ENCODE peak calls at places on chromosomes 4 and X, in four cellular contexts. Y is suprapubic skin, L is adrenal gland, S is uterus. C is an unnamed sample.

GRCh38 chrX:56728752-56729151 is 291 bp upstream of the NBDY start:
- DNase-seq in Y (no peak), L (peak; percentile 27), S (peak; percentile 29), C (no peak)

GRCh38 chrX:70062076-70062475 is at the start of gene OTUD6A:
- DNase-seq in Y (no peak), L (no peak), S (no peak), C (no peak)

GRCh38 chr4:126526335-126526734 is 1106.4 kb upstream of the INTU start:
- DNase-seq in L (no peak), Y (no peak), S (no peak), C (no peak)

GRCh38 chr4:109419679-109420078 is 13.9 kb upstream of the SEC24B start:
- DNase-seq in S (no peak), Y (no peak), L (no peak), C (no peak)

GRCh38 chr4:119005888-119006287 is 117.2 kb downstream of the SYNPO2 start:
- DNase-seq in L (no peak), S (no peak), Y (no peak), C (no peak)

GRCh38 chrX:23634181-23634580 is 33.1 kb upstream of the PRDX4 start:
- DNase-seq in Y (no peak), L (no peak), S (no peak), C (no peak)

GRCh38 chr4:124111922-124112321 is 600.6 kb downstream of the ANKRD50 start:
- DNase-seq in L (no peak), S (no peak), Y (no peak), C (no peak)

GRCh38 chr4:15918484-15919129 is 19.9 kb downstream of the FGFBP1 start:
- DNase-seq in L (no peak), Y (no peak), S (no peak), C (no peak)

GRCh38 chrX:69396916-69397315 is 107.2 kb upstream of the NALF2 start:
- DNase-seq in S (no peak), Y (no peak), L (no peak), C (no peak)

GRCh38 chr4:66486068-66486467 is 815.8 kb upstream of the EPHA5 start:
- DNase-seq in Y (no peak), S (no peak), L (no peak), C (no peak)

GRCh38 chrX:72201836-72202536 is 20.4 kb downstream of the PIN4 start:
- DNase-seq in L (no peak), Y (no peak), S (no peak), C (no peak)

GRCh38 chr4:10116625-10117423 is at the start of gene WDR1:
- DNase-seq in S (peak; percentile 96), Y (peak; percentile 97), L (peak; percentile 97), C (peak; percentile 77)
- TF ChIP-seq POLR2A in S (peak; percentile 98), Y (peak; percentile 83), L (peak; percentile 94), C (peak; percentile 80)

GRCh38 chr4:76495166-76495565 is 60.1 kb downstream of the SHROOM3 start:
- DNase-seq in L (no peak), S (no peak), Y (no peak), C (no peak)
- TF ChIP-seq POLR2A in L (no peak), S (no peak), Y (no peak), C (no peak)

GRCh38 chr4:127870688-127871087 is 10.0 kb upstream of the PLK4 start:
- DNase-seq in S (no peak), L (peak; percentile 70), Y (no peak), C (peak; percentile 5)

DNA sequence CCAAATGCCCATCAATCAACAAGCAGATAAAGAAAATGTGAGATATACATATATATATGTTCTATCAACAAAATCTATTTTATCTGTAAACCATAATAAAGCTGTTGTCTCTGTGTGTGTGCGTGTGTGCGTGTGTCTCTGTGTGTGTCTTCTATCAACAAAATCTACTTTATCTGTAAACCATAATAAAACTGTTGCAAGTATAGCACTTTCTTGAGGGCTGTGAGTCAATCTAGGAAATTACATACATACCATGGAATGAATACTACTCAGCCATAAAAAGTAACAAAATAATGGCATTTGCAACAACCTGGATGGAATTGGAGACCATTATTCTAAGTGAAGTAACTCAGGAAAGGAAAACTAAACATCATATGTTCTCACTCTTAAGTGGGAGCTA is 12.5 kb upstream of the PLK4 start:
- DNase-seq in S (no peak), L (no peak), Y (no peak), C (no peak)
- TF ChIP-seq POLR2A in S (no peak), L (no peak), Y (no peak), C (no peak)

GRCh38 chrX:119468930-119469635 is 839 bp downstream of the SLC25A5 start:
- DNase-seq in L (peak; percentile 87), S (peak; percentile 82), Y (peak; percentile 85), C (peak; percentile 51)
- TF ChIP-seq POLR2A in L (no peak), S (peak; percentile 35), Y (no peak), C (peak; percentile 34)

GRCh38 chr4:113960684-113961321 is 18.6 kb downstream of the ARSJ start:
- DNase-seq in Y (no peak), S (no peak), L (no peak), C (no peak)

GRCh38 chr4:113955948-113956347 is 23.5 kb downstream of the ARSJ start:
- DNase-seq in Y (no peak), S (no peak), L (no peak), C (no peak)

GRCh38 chr4:113961322-113961698 is 18.1 kb downstream of the ARSJ start:
- DNase-seq in L (no peak), S (no peak), Y (no peak), C (no peak)

GRCh38 chr4:113957961-113958360 is 21.5 kb downstream of the ARSJ start:
- DNase-seq in L (no peak), S (no peak), Y (no peak), C (no peak)

GRCh38 chr4:113958766-113959540 is 20.5 kb downstream of the ARSJ start:
- DNase-seq in L (no peak), Y (no peak), S (no peak), C (no peak)
- TF ChIP-seq POLR2A in L (no peak), Y (no peak), S (no peak), C (no peak)

GRCh38 chr4:183349673-183350072 is 27.4 kb upstream of the CLDN24 start:
- DNase-seq in S (no peak), Y (no peak), L (no peak), C (no peak)
- TF ChIP-seq POLR2A in S (no peak), Y (no peak), L (no peak), C (no peak)

DNA sequence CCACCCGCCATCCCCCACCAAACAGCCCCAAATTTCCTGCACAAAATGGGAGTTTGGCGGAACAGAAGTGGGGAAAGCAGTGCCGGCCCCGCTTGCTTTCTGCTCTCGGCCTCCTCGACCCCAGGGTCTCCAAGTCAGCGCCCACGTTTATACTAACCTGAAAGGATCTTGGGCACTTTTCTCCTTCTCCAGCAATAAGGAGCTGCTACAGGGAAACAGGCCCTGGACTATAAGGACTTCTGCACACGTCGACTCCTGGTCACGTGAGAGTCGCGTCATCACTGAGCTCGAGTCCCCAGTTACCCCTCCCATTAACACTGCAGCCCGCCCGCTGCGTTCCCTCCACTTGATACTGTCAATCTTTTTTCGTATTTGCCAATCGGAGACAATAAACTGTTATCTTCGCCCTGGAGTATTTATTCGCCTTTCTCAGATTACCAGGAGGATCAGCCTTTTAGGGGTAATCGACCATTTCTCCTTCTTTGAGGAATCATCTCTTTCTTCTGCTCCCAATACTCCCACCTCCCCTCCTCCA is at the start of gene TCEAL8:
- DNase-seq in Y (peak; percentile 81), S (peak; percentile 87), L (peak; percentile 89), C (peak; percentile 47)
- TF ChIP-seq POLR2A in Y (no peak), S (peak; percentile 78), L (no peak), C (peak; percentile 42)

DNA sequence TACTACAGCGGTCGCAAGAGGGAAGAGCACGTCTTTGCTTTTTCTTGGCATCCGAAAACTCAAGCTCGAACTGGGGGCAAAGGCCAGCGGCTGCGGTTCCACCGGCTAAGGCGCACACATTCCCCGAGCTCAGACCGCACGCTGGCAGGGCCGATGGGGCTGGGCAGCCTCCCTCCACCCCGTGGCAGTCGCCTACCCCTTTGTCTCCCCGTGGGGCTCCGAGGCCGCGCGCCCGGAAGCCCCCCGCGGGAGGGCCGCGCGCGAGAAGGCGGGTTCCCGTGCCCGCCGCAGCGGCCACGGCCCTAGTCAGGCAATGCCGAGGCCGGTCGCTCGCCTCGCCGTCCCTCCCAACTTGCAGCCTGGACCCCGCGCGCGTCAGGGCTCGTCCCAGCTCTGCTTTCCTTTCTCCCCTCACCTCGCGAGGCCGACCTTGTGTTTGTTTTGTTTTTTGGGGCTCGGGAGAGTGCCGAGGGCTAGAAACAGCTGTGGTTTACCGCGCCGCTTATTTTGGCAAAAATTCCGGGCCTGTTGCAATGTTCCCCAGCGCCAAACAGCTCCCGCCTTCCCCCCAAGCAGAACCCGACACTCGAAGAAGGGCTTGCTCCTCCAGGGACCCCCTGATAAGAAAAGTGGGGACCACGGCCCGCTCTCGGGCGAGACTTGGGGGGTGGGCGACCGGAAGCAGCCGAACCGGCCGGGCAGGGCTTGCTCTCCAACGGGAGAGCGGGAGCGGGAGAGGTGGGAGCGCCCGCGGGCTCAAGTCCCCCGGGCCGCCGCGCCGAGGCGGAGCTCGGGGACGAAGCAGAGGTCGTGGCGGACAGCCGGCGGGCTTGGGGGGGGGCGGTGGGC is 553 bp upstream of the N4BP2 start:
- DNase-seq in Y (peak; percentile 83), L (peak; percentile 74), S (peak; percentile 68), C (peak; percentile 49)
- TF ChIP-seq POLR2A in Y (no peak), L (peak; percentile 44), S (no peak), C (peak; percentile 27)

GRCh38 chr4:1985287-1985686 is 23.5 kb downstream of the NELFA start:
- DNase-seq in L (no peak), S (no peak), Y (no peak), C (no peak)

GRCh38 chr4:1983053-1983845 is 25.5 kb downstream of the NELFA start:
- DNase-seq in L (no peak), S (no peak), Y (no peak), C (no peak)

GRCh38 chr4:1984406-1985191 is 24.2 kb downstream of the NELFA start:
- DNase-seq in L (no peak), Y (no peak), S (no peak), C (no peak)

GRCh38 chr4:1982124-1983052 is 26.4 kb downstream of the NELFA start:
- DNase-seq in Y (no peak), S (no peak), L (no peak), C (no peak)

GRCh38 chr4:1983846-1984405 is 24.8 kb downstream of the NELFA start:
- DNase-seq in S (no peak), Y (no peak), L (peak; percentile 67), C (no peak)
- TF ChIP-seq POLR2A in S (no peak), Y (no peak), L (no peak), C (no peak)

DNA sequence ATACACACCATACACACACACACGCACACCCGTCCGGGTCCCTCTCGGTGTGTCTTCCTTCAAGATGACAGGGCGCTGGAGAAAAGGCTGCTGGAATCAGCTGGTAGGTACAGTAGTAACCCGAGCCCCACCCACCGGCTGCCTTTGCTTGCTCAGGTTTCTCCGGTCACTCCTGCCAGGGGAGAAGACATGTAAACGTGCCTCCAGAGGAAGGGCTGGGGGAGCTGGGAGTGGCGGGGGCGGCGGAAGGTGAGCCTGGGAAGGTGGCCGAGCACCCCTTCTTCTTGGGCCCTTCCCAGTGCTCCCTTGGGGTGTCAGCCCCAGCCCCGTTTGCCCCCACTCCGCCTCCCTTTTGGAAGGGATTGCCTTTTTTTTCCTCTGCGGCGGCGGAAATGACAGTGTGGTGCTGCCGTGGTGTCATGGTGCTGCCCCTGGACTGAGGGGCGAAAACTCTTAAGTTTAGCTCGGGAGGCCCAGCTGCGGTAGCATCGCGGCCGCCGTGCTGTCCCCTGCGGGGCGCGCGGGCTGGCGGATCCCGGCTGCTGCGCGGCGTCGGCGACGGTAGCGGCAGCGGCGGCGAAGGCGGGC is at the start of gene MID2:
- DNase-seq in Y (peak; percentile 79), L (peak; percentile 83), S (peak; percentile 78), C (peak; percentile 47)
- TF ChIP-seq POLR2A in Y (no peak), L (no peak), S (no peak), C (no peak)

C was measured in H54.